ENCODE peak calls at places on chromosome 11, in seven cellular contexts. R is trophoblast cell, L is IMR-90, A is H9, K is H1, D is neuronal stem cell, P is mesendoderm. E is an unnamed sample.

GRCh38 chr11:110479445-110480101 is 49.8 kb downstream of the FDX1 start:
- DNase-seq in P (no peak), D (no peak), L (peak; percentile 77), A (no peak), R (no peak), K (no peak), E (peak; percentile 36)

GRCh38 chr11:119229736-119230135 is 23.6 kb downstream of the CBL start:
- DNase-seq in L (no peak), D (no peak), R (no peak), K (no peak), P (no peak), A (no peak), E (no peak)

GRCh38 chr11:2527621-2528291 is 82.9 kb downstream of the KCNQ1 start:
- DNase-seq in P (no peak), R (no peak), K (no peak), A (no peak), L (no peak), D (no peak), E (no peak)

GRCh38 chr11:665707-666281 is 28.7 kb downstream of the DRD4 start:
- DNase-seq in R (no peak), K (no peak), D (no peak), A (no peak), P (no peak), L (peak; percentile 29), E (peak; percentile 44)

GRCh38 chr11:22508691-22509090 is 116.9 kb downstream of the FANCF start:
- DNase-seq in A (no peak), D (peak; percentile 31), K (no peak), L (no peak), R (no peak), P (no peak), E (no peak)

GRCh38 chr11:120210651-120211521 is at the start of gene OAF:
- DNase-seq in A (peak; percentile 89), R (peak; percentile 59), L (peak; percentile 83), P (peak; percentile 94), K (peak; percentile 85), D (peak; percentile 81), E (peak; percentile 91)

GRCh38 chr11:16883179-16883578 is 131.0 kb downstream of the PLEKHA7 start:
- DNase-seq in L (no peak), A (no peak), D (no peak), R (peak; percentile 46), K (no peak), P (peak; percentile 94), E (no peak)

GRCh38 chr11:3010521-3011275 is 18.6 kb upstream of the NAP1L4 start:
- DNase-seq in P (no peak), D (no peak), R (no peak), K (no peak), A (no peak), L (no peak), E (no peak)

GRCh38 chr11:65470433-65470832 is 28.4 kb upstream of the MALAT1 start:
- DNase-seq in K (no peak), D (no peak), P (no peak), R (no peak), A (no peak), L (no peak), E (peak; percentile 51)

GRCh38 chr11:113615773-113616172 is 90.3 kb downstream of the TMPRSS5 start:
- DNase-seq in L (peak; percentile 43), D (no peak), R (no peak), P (no peak), A (no peak), K (no peak), E (no peak)

GRCh38 chr11:35623708-35624168 is 5.5 kb downstream of the FJX1 start:
- DNase-seq in R (peak; percentile 84), D (no peak), K (no peak), A (no peak), P (no peak), L (peak; percentile 94), E (peak; percentile 83)

GRCh38 chr11:108774037-108774436 is 109.2 kb downstream of the DDX10 start:
- DNase-seq in R (no peak), L (no peak), K (no peak), A (no peak), D (no peak), P (no peak), E (no peak)

GRCh38 chr11:108768964-108769363 is 104.1 kb downstream of the DDX10 start:
- DNase-seq in L (no peak), P (no peak), D (no peak), R (no peak), A (no peak), K (no peak), E (no peak)

GRCh38 chr11:108766596-108767173 is 101.8 kb downstream of the DDX10 start:
- DNase-seq in K (no peak), R (no peak), P (no peak), L (no peak), D (no peak), A (no peak), E (no peak)

GRCh38 chr11:108768370-108768769 is 103.5 kb downstream of the DDX10 start:
- DNase-seq in R (no peak), D (no peak), P (no peak), A (no peak), L (peak; percentile 75), K (no peak), E (peak; percentile 58)
- H2BK120ac ChIP-seq in R (no peak overlapping the region), D (no peak overlapping the region), P (no peak overlapping the region), A (no peak overlapping the region), L (no peak overlapping the region), K (no peak overlapping the region), E (no peak overlapping the region)

GRCh38 chr11:75884321-75884720 is 69.3 kb downstream of the UVRAG start:
- DNase-seq in R (no peak), A (no peak), D (no peak), K (no peak), P (no peak), L (no peak), E (no peak)

GRCh38 chr11:75879737-75880136 is 64.7 kb downstream of the UVRAG start:
- DNase-seq in R (no peak), D (no peak), A (no peak), P (no peak), L (no peak), K (no peak), E (no peak)

GRCh38 chr11:75873417-75874148 is 58.6 kb downstream of the UVRAG start:
- DNase-seq in L (no peak), P (no peak), R (no peak), A (no peak), D (no peak), K (no peak), E (no peak)

GRCh38 chr11:75874942-75875341 is 59.9 kb downstream of the UVRAG start:
- DNase-seq in R (no peak), D (no peak), P (no peak), L (no peak), K (no peak), A (no peak), E (no peak)

GRCh38 chr11:75878968-75879367 is 64.0 kb downstream of the UVRAG start:
- DNase-seq in L (no peak), P (no peak), A (no peak), K (no peak), D (no peak), R (no peak), E (no peak)
- H2BK120ac ChIP-seq in L (no peak overlapping the region), P (no peak overlapping the region), A (no peak overlapping the region), K (no peak overlapping the region), D (no peak overlapping the region), R (no peak overlapping the region), E (no peak overlapping the region)

DNA sequence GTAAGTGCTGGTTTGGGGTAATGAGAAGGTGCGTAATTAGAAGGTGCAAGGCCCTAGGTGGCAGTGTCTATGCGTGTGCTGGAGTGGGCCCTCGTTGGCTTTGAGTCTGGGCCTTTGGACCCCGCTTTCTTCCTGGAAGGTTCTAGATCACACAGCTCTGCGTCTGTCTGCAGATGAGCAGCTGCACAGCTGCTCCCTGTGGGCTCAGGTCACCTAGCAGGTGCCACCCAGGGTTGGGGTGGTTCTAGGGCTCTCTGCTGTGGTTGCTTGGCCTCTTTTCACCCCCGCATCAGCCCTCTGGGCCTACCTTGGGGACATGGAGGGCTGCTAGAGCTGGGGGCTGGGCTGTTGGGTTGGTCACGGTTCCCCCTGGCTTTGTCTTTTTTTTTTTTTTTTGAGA is 10.4 kb downstream of the RELT start:
- DNase-seq in L (no peak), R (no peak), D (no peak), K (no peak), A (no peak), P (no peak), E (no peak)
- H2BK120ac ChIP-seq in L (no peak overlapping the region), R (no peak overlapping the region), D (no peak overlapping the region), K (no peak overlapping the region), A (no peak overlapping the region), P (no peak overlapping the region), E (peak overlapping the region; percentile 73)

GRCh38 chr11:72700026-72700610 is 25.9 kb upstream of the PDE2A start:
- DNase-seq in P (peak; percentile 89), D (no peak), L (peak; percentile 52), A (no peak), K (no peak), R (no peak), E (peak; percentile 39)

GRCh38 chr11:72695354-72695753 is 21.1 kb upstream of the PDE2A start:
- DNase-seq in P (no peak), R (no peak), D (no peak), L (no peak), A (no peak), K (no peak), E (no peak)

GRCh38 chr11:72697814-72698213 is 23.6 kb upstream of the PDE2A start:
- DNase-seq in A (no peak), R (no peak), L (no peak), P (no peak), K (no peak), D (no peak), E (no peak)

GRCh38 chr11:72693271-72693968 is 19.2 kb upstream of the PDE2A start:
- DNase-seq in D (no peak), P (no peak), L (no peak), K (no peak), A (no peak), R (no peak), E (no peak)

GRCh38 chr11:72696866-72697428 is 22.7 kb upstream of the PDE2A start:
- DNase-seq in L (no peak), R (peak; percentile 62), K (peak; percentile 84), D (no peak), A (peak; percentile 88), P (peak; percentile 59), E (no peak)
- H2BK120ac ChIP-seq in L (no peak overlapping the region), R (no peak overlapping the region), K (no peak overlapping the region), D (no peak overlapping the region), A (no peak overlapping the region), P (no peak overlapping the region), E (no peak overlapping the region)